ENCODE peak calls at places on chromosomes 16 and 17, in nine cellular contexts. A is ovary, B is transverse colon, C is stomach, N is sigmoid colon, V is upper lobe of left lung, U is A549, K is K562, E is tibial nerve. X is an unnamed sample.

GRCh38 chr17:82917656-82918345 is 78.0 kb upstream of the ZNF750 start:
- DNase-seq in A (no peak), B (no peak), C (no peak), N (no peak), V (peak; percentile 58), U (peak; percentile 31), K (peak; percentile 50), E (no peak), X (no peak)

GRCh38 chr16:8998114-8998513 is 34.4 kb upstream of the USP7 start:
- DNase-seq in A (no peak), B (no peak), C (no peak), N (no peak), V (no peak), U (no peak), K (no peak), E (no peak), X (no peak)

GRCh38 chr16:2150418-2151187 is 2.2 kb downstream of the RAB26 start:
- DNase-seq in A (no peak), B (peak; percentile 62), C (peak; percentile 59), N (no peak), V (peak; percentile 64), U (peak; percentile 66), K (no peak), E (no peak), X (peak; percentile 78)

GRCh38 chr16:79532785-79533184 is 67.8 kb downstream of the MAF start:
- DNase-seq in A (no peak), B (no peak), C (no peak), N (no peak), V (no peak), U (no peak), K (no peak), E (no peak), X (no peak)

GRCh38 chr16:19138601-19139000 is 24.8 kb downstream of the ITPRIPL2 start:
- DNase-seq in A (peak; percentile 32), B (peak; percentile 69), C (peak; percentile 45), N (peak; percentile 94), V (no peak), U (peak; percentile 60), K (no peak), E (peak; percentile 57), X (peak; percentile 92)

GRCh38 chr17:35879748-35880654 is at the start of gene CCL5:
- DNase-seq in A (no peak), B (peak; percentile 28), C (no peak), N (no peak), V (no peak), U (no peak), K (no peak), E (no peak), X (no peak)

GRCh38 chr16:9476744-9477143 is 385.3 kb downstream of the HAPSTR1 start:
- DNase-seq in A (no peak), B (no peak), C (no peak), N (no peak), V (no peak), U (no peak), K (no peak), E (no peak), X (no peak)

GRCh38 chr17:49739662-49740271 is 24.2 kb downstream of the FAM117A start:
- DNase-seq in A (peak; percentile 81), B (peak; percentile 88), C (peak; percentile 84), N (peak; percentile 93), V (peak; percentile 52), U (no peak), K (peak; percentile 96), E (peak; percentile 83), X (peak; percentile 88)

GRCh38 chr16:4624827-4625616 is 396 bp downstream of the MGRN1 start:
- DNase-seq in A (peak; percentile 60), B (peak; percentile 77), C (peak; percentile 72), N (peak; percentile 85), V (peak; percentile 93), U (no peak), K (peak; percentile 81), E (no peak), X (no peak)

GRCh38 chr16:86618431-86619262 is 40.3 kb downstream of the FOXL1 start:
- DNase-seq in A (no peak), B (no peak), C (no peak), N (no peak), V (no peak), U (peak; percentile 19), K (no peak), E (no peak), X (peak; percentile 49)

GRCh38 chr17:69375229-69375628 is 39.3 kb upstream of the MAP2K6 start:
- DNase-seq in A (no peak), B (no peak), C (no peak), N (no peak), V (no peak), U (no peak), K (no peak), E (no peak), X (no peak)

GRCh38 chr16:88391497-88391850 is 8.7 kb downstream of the ZNF469 start:
- DNase-seq in A (no peak), B (no peak), C (no peak), N (no peak), V (peak; percentile 47), U (no peak), K (no peak), E (no peak), X (no peak)

DNA sequence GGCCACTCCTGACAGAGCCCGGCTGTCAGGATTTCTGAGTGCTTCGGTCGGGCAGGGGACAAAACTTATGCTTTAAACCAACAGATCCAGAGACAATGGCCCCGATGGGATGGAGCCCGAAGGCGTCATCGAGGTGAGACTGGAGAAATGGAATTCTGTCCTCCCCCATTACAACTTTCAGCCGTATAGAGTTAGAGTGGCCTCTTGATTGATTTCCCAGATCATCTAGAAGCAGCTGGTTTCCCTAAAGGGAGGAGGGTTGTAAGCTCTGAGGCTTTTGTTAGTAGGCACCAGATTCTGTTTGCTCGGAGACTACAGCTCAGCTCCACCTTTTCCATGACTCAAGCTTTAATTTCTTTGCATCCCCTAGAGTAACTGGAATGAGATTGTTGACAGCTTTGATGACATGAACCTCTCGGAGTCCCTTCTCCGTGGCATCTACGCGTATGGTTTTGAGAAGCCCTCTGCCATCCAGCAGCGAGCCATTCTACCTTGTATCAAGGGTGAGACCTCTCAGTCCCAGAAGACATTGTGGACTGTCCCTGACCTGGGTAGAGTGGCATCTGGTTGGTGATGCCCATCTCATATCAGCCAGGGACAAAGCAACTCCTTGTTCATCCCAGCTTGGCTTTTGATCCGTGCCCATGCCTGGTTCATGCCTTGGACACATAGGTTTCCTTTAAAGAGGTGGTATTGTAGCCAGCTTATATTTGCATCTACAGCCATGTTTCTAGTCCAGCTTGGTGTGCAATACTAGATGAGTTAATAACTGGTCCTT is 5.1 kb upstream of the CD68 start:
- DNase-seq in A (no peak), B (no peak), C (no peak), N (no peak), V (no peak), U (no peak), K (no peak), E (no peak), X (no peak)
- TF ChIP-seq POLR2A in A (no peak), B (no peak), C (no peak), N (no peak), V (no peak), U (no peak), K (peak; percentile 15), E (no peak), X (no peak)

GRCh38 chr16:67561501-67561823 is 864 bp upstream of the CTCF start:
- DNase-seq in A (no peak), B (no peak), C (no peak), N (no peak), V (no peak), U (no peak), K (no peak), E (no peak), X (no peak)

GRCh38 chr16:67563708-67564468 is 1.6 kb downstream of the CTCF start:
- DNase-seq in A (no peak), B (peak; percentile 57), C (peak; percentile 46), N (peak; percentile 86), V (no peak), U (no peak), K (no peak), E (no peak), X (no peak)

GRCh38 chr16:67562918-67563707 is 787 bp downstream of the CTCF start:
- DNase-seq in A (peak; percentile 58), B (peak; percentile 62), C (peak; percentile 65), N (peak; percentile 79), V (peak; percentile 93), U (no peak), K (peak; percentile 73), E (no peak), X (no peak)

GRCh38 chr16:67561824-67562525 is 351 bp upstream of the CTCF start:
- DNase-seq in A (peak; percentile 94), B (peak; percentile 97), C (peak; percentile 96), N (peak; percentile 98), V (peak; percentile 99), U (peak; percentile 80), K (peak; percentile 96), E (peak; percentile 91), X (peak; percentile 98)

GRCh38 chr16:67562526-67562917 is at the start of gene CTCF:
- DNase-seq in A (peak; percentile 83), B (peak; percentile 88), C (peak; percentile 85), N (peak; percentile 94), V (peak; percentile 96), U (peak; percentile 62), K (peak; percentile 84), E (peak; percentile 67), X (no peak)
- TF ChIP-seq EP300 in A (no peak), B (no peak), C (no peak), N (no peak), V (no peak), U (no peak), K (no peak), E (no peak), X (no peak)

GRCh38 chr17:2075336-2076056 is 20.6 kb downstream of the HIC1 start:
- DNase-seq in A (peak; percentile 71), B (no peak), C (no peak), N (peak; percentile 77), V (peak; percentile 53), U (no peak), K (no peak), E (no peak), X (no peak)
- TF ChIP-seq POLR2A in A (no peak), B (no peak), C (no peak), N (no peak), V (no peak), U (no peak), K (no peak), E (no peak), X (no peak)

GRCh38 chr16:57128787-57129389 is 36.5 kb downstream of the CPNE2 start:
- DNase-seq in A (no peak), B (no peak), C (no peak), N (no peak), V (no peak), U (no peak), K (no peak), E (no peak), X (no peak)
- TF ChIP-seq EP300 in A (no peak), B (no peak), C (no peak), N (no peak), V (no peak), U (no peak), K (no peak), E (no peak), X (no peak)

X was measured in suprapubic skin.